ENCODE peak calls at places on chromosome 1, in seven cellular contexts. R is fibroblast of pulmonary artery, E is BE2C, Y is PC-3, N is dorsolateral prefrontal cortex, X is foreskin fibroblast, U is HCT116. S is an unnamed sample.
A peak's percentile ranks its signal among the peaks of the same experiment; 100 is the strongest.

GRCh38 chr1:16175610-16176553 is 20.0 kb upstream of the EPHA2 start:
- DNase-seq in Y (peak; percentile 90), U (no peak), R (peak; percentile 87), E (peak; percentile 71), X (peak; percentile 97), N (peak; percentile 84), S (peak; percentile 92)

GRCh38 chr1:187261637-187262036 is 432.9 kb downstream of the PLA2G4A start:
- DNase-seq in R (no peak), X (no peak), E (peak; percentile 43), U (no peak), Y (no peak), N (no peak), S (no peak)

GRCh38 chr1:97806336-97806735 is 114.5 kb downstream of the DPYD start:
- DNase-seq in E (no peak), U (no peak), R (no peak), N (no peak), Y (no peak), X (no peak), S (peak; percentile 9)

GRCh38 chr1:170510163-170510562 is 21.8 kb upstream of the GORAB start:
- DNase-seq in X (peak; percentile 61), Y (peak; percentile 48), E (no peak), R (no peak), N (no peak), U (no peak), S (no peak)

GRCh38 chr1:97412155-97412554 is 508.7 kb downstream of the DPYD start:
- DNase-seq in E (no peak), X (peak; percentile 55), U (no peak), Y (no peak), N (no peak), R (peak; percentile 92), S (peak; percentile 27)

GRCh38 chr1:8419861-8420260 is 101.9 kb downstream of the SLC45A1 start:
- DNase-seq in R (no peak), X (no peak), N (no peak), Y (no peak), E (no peak), U (no peak), S (peak; percentile 7)

GRCh38 chr1:46595127-46595526 is 8.9 kb downstream of the MKNK1 start:
- DNase-seq in E (no peak), U (no peak), Y (no peak), X (peak; percentile 19), R (no peak), N (no peak), S (no peak)

GRCh38 chr1:164772635-164773034 is 213.7 kb downstream of the PBX1 start:
- DNase-seq in U (peak; percentile 75), N (no peak), E (peak; percentile 66), R (peak; percentile 84), X (peak; percentile 97), Y (peak; percentile 97), S (peak; percentile 93)

GRCh38 chr1:206744683-206745082 is 25.9 kb upstream of the IL19 start:
- DNase-seq in X (peak; percentile 20), E (no peak), R (no peak), U (no peak), Y (no peak), N (no peak), S (no peak)

GRCh38 chr1:24742090-24742938 is 2.9 kb upstream of the CLIC4 start:
- DNase-seq in X (peak; percentile 67), Y (no peak), R (peak; percentile 69), N (no peak), U (no peak), E (no peak), S (peak; percentile 95)

GRCh38 chr1:184387871-184388670 is 1.2 kb downstream of the C1orf21 start:
- DNase-seq in R (peak; percentile 61), U (no peak), N (peak; percentile 66), X (peak; percentile 86), E (peak; percentile 50), Y (peak; percentile 65), S (peak; percentile 58)

GRCh38 chr1:178282949-178283367 is 189.1 kb downstream of the RASAL2 start:
- DNase-seq in U (peak; percentile 26), E (no peak), Y (peak; percentile 62), R (peak; percentile 87), X (peak; percentile 66), N (no peak), S (peak; percentile 92)

GRCh38 chr1:212701910-212702309 is 2.3 kb upstream of the BATF3 start:
- DNase-seq in U (no peak), X (no peak), E (no peak), R (no peak), Y (no peak), N (no peak), S (no peak)

GRCh38 chr1:85661767-85662166 is 46.5 kb downstream of the ZNHIT6 start:
- DNase-seq in Y (no peak), E (no peak), X (no peak), N (no peak), R (no peak), U (no peak), S (no peak)

GRCh38 chr1:182629674-182630073 is 25.5 kb upstream of the RGS16 start:
- DNase-seq in U (no peak), Y (no peak), R (no peak), E (no peak), X (no peak), N (no peak), S (no peak)

GRCh38 chr1:187689137-187689536 is 860.4 kb downstream of the PLA2G4A start:
- DNase-seq in Y (peak; percentile 76), E (no peak), X (peak; percentile 84), R (peak; percentile 90), U (no peak), N (peak; percentile 7), S (peak; percentile 85)

GRCh38 chr1:12424150-12424549 is 193.9 kb downstream of the DHRS3 start:
- DNase-seq in U (no peak), E (no peak), N (no peak), X (peak; percentile 75), R (peak; percentile 71), Y (peak; percentile 61), S (peak; percentile 68)

GRCh38 chr1:35345439-35345981 is 77.0 kb downstream of the ZMYM4 start:
- DNase-seq in Y (no peak), R (peak; percentile 27), U (no peak), X (peak; percentile 48), E (no peak), N (no peak), S (peak; percentile 51)

GRCh38 chr1:79161077-79161476 is 154.5 kb upstream of the ADGRL4 start:
- DNase-seq in E (no peak), N (no peak), Y (peak; percentile 74), U (no peak), R (peak; percentile 69), X (peak; percentile 79), S (peak; percentile 79)

DNA sequence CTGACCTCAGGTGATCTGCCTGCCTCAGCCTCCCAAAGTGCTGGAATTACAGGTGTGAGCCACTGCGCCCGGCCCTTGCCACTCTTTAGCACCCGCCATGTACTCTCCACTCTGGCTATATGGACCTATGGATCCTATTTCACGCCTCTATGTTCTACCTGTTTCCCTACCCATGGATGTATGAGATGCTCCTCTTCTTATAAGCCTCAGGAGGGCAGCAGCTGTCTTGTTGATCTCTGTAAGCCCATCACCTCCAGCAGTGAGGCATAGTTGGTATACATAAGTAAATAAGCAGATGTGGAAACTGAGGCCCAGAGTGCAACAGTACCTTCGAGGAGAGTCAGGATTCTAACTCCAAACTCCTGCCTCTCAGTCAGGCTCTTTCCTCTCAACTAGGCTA is 24.7 kb upstream of the ARTN start:
- DNase-seq in Y (no peak), R (no peak), E (no peak), U (no peak), X (no peak), N (no peak), S (peak; percentile 50)
- TF ChIP-seq CTCF in Y (peak; percentile 38), R (no peak), E (no peak), U (peak; percentile 35), X (no peak), N (no peak), S (peak; percentile 40)

GRCh38 chr1:28512058-28512611 is 6.3 kb downstream of the RCC1 start:
- DNase-seq in U (no peak), Y (no peak), N (no peak), E (no peak), X (peak; percentile 55), R (no peak), S (peak; percentile 26)
- H3K4me3 ChIP-seq in U (no peak overlapping the region), Y (no peak overlapping the region), N (no peak overlapping the region), E (no peak overlapping the region), X (no peak overlapping the region), R (no peak overlapping the region), S (no peak overlapping the region)

GRCh38 chr1:50878434-50878833 is 81.6 kb downstream of the FAF1 start:
- DNase-seq in E (no peak), U (no peak), X (no peak), R (no peak), Y (no peak), N (no peak), S (no peak)

GRCh38 chr1:50880373-50880772 is 79.7 kb downstream of the FAF1 start:
- DNase-seq in N (no peak), E (no peak), Y (no peak), X (peak; percentile 8), R (no peak), U (no peak), S (no peak)

GRCh38 chr1:50873458-50874187 is 86.4 kb downstream of the FAF1 start:
- DNase-seq in N (no peak), U (peak; percentile 68), X (peak; percentile 44), E (peak; percentile 52), Y (peak; percentile 89), R (peak; percentile 69), S (peak; percentile 81)

GRCh38 chr1:50879137-50879536 is 80.9 kb downstream of the FAF1 start:
- DNase-seq in R (no peak), E (no peak), U (no peak), X (no peak), Y (no peak), N (no peak), S (no peak)
- TF ChIP-seq CTCF in R (no peak), E (no peak), U (no peak), X (no peak), Y (no peak), N (no peak), S (no peak)

GRCh38 chr1:230186874-230187273 is 119.8 kb downstream of the GALNT2 start:
- DNase-seq in N (no peak), R (no peak), U (no peak), X (no peak), Y (no peak), E (no peak), S (no peak)
- H3K4me3 ChIP-seq in N (no peak overlapping the region), R (no peak overlapping the region), U (no peak overlapping the region), X (no peak overlapping the region), Y (no peak overlapping the region), E (no peak overlapping the region), S (no peak overlapping the region)

S was measured in choroid plexus epithelial cell.